ENCODE peak calls at places on chromosomes 3 and 15, in five cellular contexts. I is pancreas, B is psoas muscle, R is PC-9, M is body of pancreas. J is an unnamed sample.

GRCh38 chr15:98000249-98001203 is 40.0 kb downstream of the ARRDC4 start:
- DNase-seq in M (no peak), R (peak; percentile 70), I (no peak), B (no peak), J (no peak)

GRCh38 chr3:58627580-58627894 is 39.0 kb downstream of the FAM3D start:
- DNase-seq in R (no peak), M (peak; percentile 75), B (no peak), I (peak; percentile 67), J (peak; percentile 65)

GRCh38 chr3:161310649-161311423 is 60.5 kb downstream of the SPTSSB start:
- DNase-seq in B (no peak), I (no peak), R (no peak), M (no peak), J (no peak)

GRCh38 chr15:96115642-96116041 is 214.9 kb upstream of the NR2F2 start:
- DNase-seq in I (no peak), R (peak; percentile 50), M (no peak), B (no peak), J (no peak)

GRCh38 chr15:52417501-52417900 is 111.2 kb downstream of the MYO5A start:
- DNase-seq in R (no peak), I (no peak), M (no peak), B (no peak), J (no peak)

GRCh38 chr3:99891610-99892285 is 74.1 kb downstream of the CMSS1 start:
- DNase-seq in B (no peak), R (no peak), I (no peak), M (no peak), J (no peak)

GRCh38 chr15:76963596-76963995 is 31.3 kb upstream of the PSTPIP1 start:
- DNase-seq in I (no peak), B (no peak), R (no peak), M (peak; percentile 17), J (no peak)

GRCh38 chr15:91989821-91990220 is 136.3 kb downstream of the SLCO3A1 start:
- DNase-seq in B (no peak), I (no peak), M (no peak), R (no peak), J (no peak)

GRCh38 chr3:7211740-7212139 is 350.8 kb downstream of the GRM7 start:
- DNase-seq in B (no peak), I (no peak), R (no peak), M (no peak), J (no peak)

GRCh38 chr3:32423956-32424558 is 32.4 kb downstream of the CMTM7 start:
- DNase-seq in I (no peak), M (no peak), R (no peak), B (no peak), J (no peak)

GRCh38 chr3:153162513-153163348 is 705 bp downstream of the RAP2B start:
- DNase-seq in B (peak; percentile 42), I (peak; percentile 35), R (no peak), M (peak; percentile 28), J (peak; percentile 13)

GRCh38 chr3:130792241-130792640 is 45.6 kb upstream of the PIK3R4 start:
- DNase-seq in B (no peak), R (no peak), I (no peak), M (no peak), J (no peak)

GRCh38 chr15:95866698-95867440 is 463.6 kb upstream of the NR2F2 start:
- DNase-seq in I (no peak), M (no peak), R (no peak), B (no peak), J (no peak)

GRCh38 chr15:40301467-40302179 is 6.1 kb downstream of the PLCB2 start:
- DNase-seq in B (no peak), M (no peak), R (no peak), I (no peak), J (no peak)

GRCh38 chr15:72189250-72189902 is 8.2 kb downstream of the GRAMD2A start:
- DNase-seq in I (no peak), M (no peak), R (no peak), B (no peak), J (no peak)

GRCh38 chr15:78715439-78715838 is 74.4 kb upstream of the CHRNB4 start:
- DNase-seq in I (no peak), M (no peak), R (peak; percentile 36), B (no peak), J (no peak)

GRCh38 chr3:186382217-186382885 is 20.3 kb upstream of the DGKG start:
- DNase-seq in M (no peak), B (no peak), R (no peak), I (no peak), J (no peak)

GRCh38 chr15:33581032-33581431 is 270.3 kb downstream of the RYR3 start:
- DNase-seq in R (peak; percentile 36), I (no peak), M (no peak), B (no peak), J (no peak)

GRCh38 chr15:42457445-42458442 is 33.2 kb downstream of the ZNF106 start:
- DNase-seq in M (peak; percentile 74), R (no peak), I (peak; percentile 54), B (peak; percentile 65), J (peak; percentile 50)

GRCh38 chr15:42035362-42035761 is 14.5 kb upstream of the PLA2G4E start:
- DNase-seq in B (no peak), I (no peak), M (no peak), R (no peak), J (no peak)

GRCh38 chr15:61702224-61703120 is 357.8 kb downstream of the VPS13C start:
- DNase-seq in B (peak; percentile 48), I (no peak), R (peak; percentile 39), M (no peak), J (no peak)

GRCh38 chr3:40120816-40121215 is 188.7 kb upstream of the EIF1B start:
- DNase-seq in M (no peak), B (no peak), I (no peak), R (no peak), J (no peak)

GRCh38 chr3:59268170-59268569 is 218.3 kb upstream of the CFAP20DC start:
- DNase-seq in B (no peak), I (no peak), M (no peak), R (no peak), J (no peak)

GRCh38 chr15:63469190-63469589 is 35.2 kb upstream of the USP3 start:
- DNase-seq in R (no peak), I (no peak), M (no peak), B (no peak), J (no peak)

GRCh38 chr15:64810499-64811326 is 14.7 kb downstream of the PIF1 start:
- DNase-seq in M (no peak), B (no peak), I (no peak), R (no peak), J (no peak)

GRCh38 chr15:81400640-81401236 is 26.7 kb upstream of the TMC3 start:
- DNase-seq in I (no peak), B (no peak), R (no peak), M (peak; percentile 14), J (no peak)

GRCh38 chr3:156474560-156475389 is 80.1 kb downstream of the SSR3 start:
- DNase-seq in B (no peak), I (no peak), R (no peak), M (no peak), J (no peak)

GRCh38 chr3:62284442-62284841 is 88.9 kb downstream of the FEZF2 start:
- DNase-seq in M (no peak), I (no peak), R (no peak), B (no peak), J (no peak)

GRCh38 chr3:47663630-47664240 is 85.1 kb upstream of the CSPG5 start:
- DNase-seq in I (no peak), R (no peak), M (no peak), B (no peak), J (no peak)

GRCh38 chr3:38706961-38707360 is 57.5 kb upstream of the SCN5A start:
- DNase-seq in M (no peak), R (no peak), B (no peak), I (no peak), J (no peak)

GRCh38 chr3:38702231-38702630 is 52.7 kb upstream of the SCN5A start:
- DNase-seq in I (no peak), M (no peak), R (no peak), B (no peak), J (no peak)

GRCh38 chr3:38713121-38713520 is 63.6 kb upstream of the SCN5A start:
- DNase-seq in I (no peak), B (no peak), M (no peak), R (no peak), J (no peak)

GRCh38 chr3:38711321-38711720 is 61.8 kb upstream of the SCN5A start:
- DNase-seq in M (no peak), I (no peak), B (no peak), R (no peak), J (no peak)

GRCh38 chr3:38707730-38708129 is 58.2 kb upstream of the SCN5A start:
- DNase-seq in B (no peak), M (no peak), R (no peak), I (no peak), J (no peak)
- TF ChIP-seq CTCF in B (no peak), M (no peak), R (no peak), I (no peak), J (peak; percentile 27)

DNA sequence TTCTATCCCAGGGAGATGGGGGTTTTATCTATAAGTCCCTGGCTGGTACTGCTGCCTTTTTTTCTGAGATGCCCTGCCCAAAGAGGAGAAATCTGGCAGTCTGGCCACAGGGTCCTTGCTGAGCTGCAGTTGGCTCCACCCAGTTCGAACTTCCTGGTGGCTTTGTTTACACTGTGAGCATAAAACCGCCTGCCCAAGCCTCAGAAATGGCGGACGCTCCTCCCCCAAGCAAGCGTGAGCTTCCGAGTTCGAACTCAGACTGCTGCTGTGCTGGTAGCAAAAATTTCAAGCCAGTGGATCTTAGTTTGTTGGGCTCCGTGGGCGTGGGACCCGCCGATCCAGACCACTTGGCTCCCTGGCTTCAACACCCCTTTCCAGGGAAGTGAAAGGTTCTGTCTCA is 126.8 kb upstream of the SUCLG2 start:
- DNase-seq in I (no peak), R (no peak), M (no peak), B (no peak), J (no peak)
- H3K27ac ChIP-seq in I (no peak overlapping the region), R (no peak overlapping the region), M (no peak overlapping the region), B (no peak overlapping the region), J (no peak overlapping the region)

GRCh38 chr3:73695841-73696240 is 71.1 kb upstream of the PDZRN3 start:
- DNase-seq in R (no peak), I (no peak), B (no peak), M (no peak), J (no peak)
- TF ChIP-seq CTCF in R (no peak), I (no peak), B (no peak), M (no peak), J (no peak)

DNA sequence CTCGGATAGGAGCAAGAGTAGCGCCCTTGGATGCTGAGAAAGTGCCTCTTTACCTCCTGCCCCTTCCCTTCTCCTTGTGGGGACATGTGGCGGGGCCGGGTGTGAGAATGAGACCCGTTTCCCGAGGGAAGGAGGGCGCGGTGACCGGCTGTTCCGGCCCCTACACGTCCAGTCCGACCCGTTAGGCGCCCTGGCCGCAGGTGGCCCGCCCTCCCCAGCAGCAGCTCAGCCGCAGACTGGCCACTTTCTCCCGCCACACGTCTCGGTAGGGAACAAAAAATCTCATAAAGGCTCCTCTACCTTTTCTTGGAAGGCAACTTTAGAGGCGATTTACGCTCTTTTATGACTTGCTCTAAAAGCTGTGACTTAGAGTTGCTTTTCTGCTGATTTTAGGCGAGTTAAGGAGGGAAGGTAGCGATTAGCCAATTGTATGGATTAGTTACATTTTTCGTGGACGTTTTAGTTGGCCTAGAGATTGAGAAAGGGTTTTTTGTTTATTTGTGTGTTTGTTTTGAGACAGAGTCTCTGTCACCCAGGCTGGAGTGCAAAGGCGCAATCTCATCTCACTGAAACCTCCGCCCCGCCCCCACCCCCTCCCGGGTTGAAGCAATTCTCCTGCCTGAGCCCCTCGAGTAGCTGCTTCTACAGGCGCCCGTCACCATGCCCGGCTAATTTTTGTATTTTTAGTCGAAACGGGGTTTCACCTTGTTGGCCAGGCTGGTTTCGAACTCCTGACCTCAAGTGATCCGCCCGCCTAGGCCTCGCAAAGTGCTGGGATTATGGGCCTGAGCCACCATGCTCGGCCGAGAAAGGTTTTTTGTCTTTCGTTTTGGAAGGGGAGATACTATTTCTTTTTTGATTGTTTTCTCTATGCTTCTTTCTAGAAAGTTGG is 8.3 kb upstream of the PGPEP1L start:
- DNase-seq in I (no peak), B (no peak), R (peak; percentile 52), M (peak; percentile 7), J (no peak)
- H3K27ac ChIP-seq in I (peak overlapping the region; percentile 89), B (peak overlapping the region; percentile 98), R (peak overlapping the region; percentile 68), M (peak overlapping the region; percentile 90), J (peak overlapping the region; percentile 81)